ENCODE peak calls at places on chromosome 21, in five cellular contexts. One of them, this sample, is unnamed.

GRCh38 chr21:42513151-42513984 is at the start of gene SLC37A1:
- DNase-seq in kidney epithelial cell: no peak
- DNase-seq in progenitor cell of endocrine pancreas: peak
- DNase-seq in GM20000: peak
- DNase-seq in fibroblast of the aortic adventitia: no peak
- DNase-seq in this sample: peak

GRCh38 chr21:27077501-27077900 is 110.6 kb upstream of the ADAMTS5 start:
- DNase-seq in kidney epithelial cell: no peak
- DNase-seq in progenitor cell of endocrine pancreas: no peak
- DNase-seq in GM20000: no peak
- DNase-seq in fibroblast of the aortic adventitia: peak
- DNase-seq in this sample: no peak

GRCh38 chr21:29133241-29133640 is 2.8 kb downstream of the MAP3K7CL start:
- DNase-seq in kidney epithelial cell: no peak
- DNase-seq in progenitor cell of endocrine pancreas: no peak
- DNase-seq in GM20000: no peak
- DNase-seq in fibroblast of the aortic adventitia: no peak
- DNase-seq in this sample: no peak

GRCh38 chr21:26554365-26554764 is 18.7 kb downstream of the CYYR1 start:
- DNase-seq in kidney epithelial cell: no peak
- DNase-seq in progenitor cell of endocrine pancreas: no peak
- DNase-seq in GM20000: no peak
- DNase-seq in fibroblast of the aortic adventitia: no peak
- DNase-seq in this sample: peak

GRCh38 chr21:42190492-42190875 is 28.5 kb upstream of the ABCG1 start:
- DNase-seq in kidney epithelial cell: no peak
- DNase-seq in progenitor cell of endocrine pancreas: no peak
- DNase-seq in GM20000: no peak
- DNase-seq in fibroblast of the aortic adventitia: no peak
- DNase-seq in this sample: no peak

GRCh38 chr21:27060190-27060589 is 93.3 kb upstream of the ADAMTS5 start:
- DNase-seq in kidney epithelial cell: no peak
- DNase-seq in progenitor cell of endocrine pancreas: no peak
- DNase-seq in GM20000: no peak
- DNase-seq in fibroblast of the aortic adventitia: peak
- DNase-seq in this sample: no peak

GRCh38 chr21:29465528-29465927 is 166.8 kb downstream of the BACH1 start:
- DNase-seq in kidney epithelial cell: no peak
- DNase-seq in progenitor cell of endocrine pancreas: no peak
- DNase-seq in GM20000: no peak
- DNase-seq in fibroblast of the aortic adventitia: no peak
- DNase-seq in this sample: no peak

GRCh38 chr21:19922122-19922521 is 1076.1 kb upstream of the NCAM2 start:
- DNase-seq in kidney epithelial cell: no peak
- DNase-seq in progenitor cell of endocrine pancreas: no peak
- DNase-seq in GM20000: no peak
- DNase-seq in fibroblast of the aortic adventitia: no peak
- DNase-seq in this sample: no peak

GRCh38 chr21:18620421-18620820 is 216.8 kb upstream of the TMPRSS15 start:
- DNase-seq in kidney epithelial cell: no peak
- DNase-seq in progenitor cell of endocrine pancreas: no peak
- DNase-seq in GM20000: no peak
- DNase-seq in fibroblast of the aortic adventitia: no peak
- DNase-seq in this sample: no peak

GRCh38 chr21:27269646-27270045 is 302.8 kb upstream of the ADAMTS5 start:
- DNase-seq in kidney epithelial cell: peak
- DNase-seq in progenitor cell of endocrine pancreas: no peak
- DNase-seq in GM20000: no peak
- DNase-seq in fibroblast of the aortic adventitia: peak
- DNase-seq in this sample: no peak

GRCh38 chr21:33234618-33235520 is 5.1 kb downstream of the IFNAR2 start:
- DNase-seq in kidney epithelial cell: no peak
- DNase-seq in progenitor cell of endocrine pancreas: no peak
- DNase-seq in GM20000: no peak
- DNase-seq in fibroblast of the aortic adventitia: no peak
- DNase-seq in this sample: no peak

GRCh38 chr21:33801424-33802405 is 113.9 kb downstream of the ATP5PO start:
- DNase-seq in kidney epithelial cell: peak
- DNase-seq in progenitor cell of endocrine pancreas: no peak
- DNase-seq in GM20000: no peak
- DNase-seq in fibroblast of the aortic adventitia: peak
- DNase-seq in this sample: no peak

GRCh38 chr21:33047231-33047630 is 21.5 kb downstream of the OLIG2 start:
- DNase-seq in kidney epithelial cell: no peak
- DNase-seq in progenitor cell of endocrine pancreas: no peak
- DNase-seq in GM20000: no peak
- DNase-seq in fibroblast of the aortic adventitia: peak
- DNase-seq in this sample: no peak

GRCh38 chr21:15182731-15183130 is 117.9 kb upstream of the NRIP1 start:
- DNase-seq in kidney epithelial cell: no peak
- DNase-seq in progenitor cell of endocrine pancreas: no peak
- DNase-seq in GM20000: no peak
- DNase-seq in fibroblast of the aortic adventitia: no peak
- DNase-seq in this sample: no peak

GRCh38 chr21:41403966-41404365 is 22.1 kb upstream of the MX1 start:
- DNase-seq in kidney epithelial cell: no peak
- DNase-seq in progenitor cell of endocrine pancreas: no peak
- DNase-seq in GM20000: no peak
- DNase-seq in fibroblast of the aortic adventitia: no peak
- DNase-seq in this sample: no peak

GRCh38 chr21:44418876-44419230 is 36.5 kb upstream of the LRRC3 start:
- DNase-seq in kidney epithelial cell: no peak
- DNase-seq in progenitor cell of endocrine pancreas: no peak
- DNase-seq in GM20000: no peak
- DNase-seq in fibroblast of the aortic adventitia: no peak
- DNase-seq in this sample: no peak

GRCh38 chr21:43767980-43768867 is 7.9 kb downstream of the CSTB start:
- DNase-seq in kidney epithelial cell: peak
- DNase-seq in progenitor cell of endocrine pancreas: no peak
- DNase-seq in GM20000: no peak
- DNase-seq in fibroblast of the aortic adventitia: peak
- DNase-seq in this sample: no peak

GRCh38 chr21:33380483-33380998 is 22.7 kb upstream of the IFNGR2 start:
- DNase-seq in kidney epithelial cell: peak
- DNase-seq in progenitor cell of endocrine pancreas: no peak
- DNase-seq in GM20000: peak
- DNase-seq in fibroblast of the aortic adventitia: peak
- DNase-seq in this sample: no peak

GRCh38 chr21:35229290-35229689 is 180.2 kb upstream of the RUNX1 start:
- DNase-seq in kidney epithelial cell: no peak
- DNase-seq in progenitor cell of endocrine pancreas: no peak
- DNase-seq in GM20000: no peak
- DNase-seq in fibroblast of the aortic adventitia: no peak
- DNase-seq in this sample: no peak

GRCh38 chr21:33541756-33542639 is at the start of gene GART:
- DNase-seq in kidney epithelial cell: no peak
- DNase-seq in progenitor cell of endocrine pancreas: peak
- DNase-seq in GM20000: peak
- DNase-seq in fibroblast of the aortic adventitia: peak
- DNase-seq in this sample: peak

DNA sequence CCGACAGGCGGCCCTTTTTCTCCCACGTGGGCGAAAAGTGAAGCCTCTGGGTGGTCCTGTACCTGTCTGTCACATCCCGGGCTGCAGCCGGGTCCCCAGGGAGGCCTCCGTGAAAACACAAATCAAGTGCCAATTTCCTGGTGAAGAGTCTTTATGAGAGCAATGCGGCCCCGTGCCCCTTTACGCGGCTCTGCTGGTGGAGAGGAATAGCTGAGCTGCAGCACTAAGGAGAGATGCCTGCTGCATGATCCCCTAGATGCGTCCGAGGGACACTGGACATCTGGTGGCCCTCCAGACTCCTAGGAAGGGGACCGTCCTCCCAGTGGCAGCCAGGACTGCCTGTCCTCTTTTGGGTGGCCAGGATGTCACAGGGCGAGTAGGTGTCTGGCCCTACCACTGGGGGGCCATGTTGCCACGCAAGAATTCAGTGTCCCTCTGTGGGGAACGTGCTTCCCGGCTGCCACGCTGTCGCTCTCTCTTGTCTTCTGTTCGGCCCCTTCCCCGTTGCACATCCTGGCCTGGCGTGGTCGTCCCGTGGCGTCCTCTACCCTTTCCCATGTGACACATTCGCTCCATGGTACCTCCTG is 38.7 kb downstream of the COL18A1 start:
- DNase-seq in kidney epithelial cell: no peak
- DNase-seq in progenitor cell of endocrine pancreas: no peak
- DNase-seq in GM20000: no peak
- DNase-seq in fibroblast of the aortic adventitia: no peak
- DNase-seq in this sample: peak
- TF ChIP-seq CTCF in kidney epithelial cell: no peak
- TF ChIP-seq CTCF in progenitor cell of endocrine pancreas: no peak
- TF ChIP-seq CTCF in GM20000: no peak
- TF ChIP-seq CTCF in fibroblast of the aortic adventitia: peak
- TF ChIP-seq CTCF in this sample: no peak

GRCh38 chr21:30714436-30714835 is 4.1 kb downstream of the KRTAP21-3 start:
- DNase-seq in kidney epithelial cell: no peak
- DNase-seq in progenitor cell of endocrine pancreas: no peak
- DNase-seq in GM20000: no peak
- DNase-seq in fibroblast of the aortic adventitia: no peak
- DNase-seq in this sample: no peak
- TF ChIP-seq CTCF in kidney epithelial cell: no peak
- TF ChIP-seq CTCF in progenitor cell of endocrine pancreas: no peak
- TF ChIP-seq CTCF in GM20000: no peak
- TF ChIP-seq CTCF in fibroblast of the aortic adventitia: no peak
- TF ChIP-seq CTCF in this sample: no peak

GRCh38 chr21:23578027-23578426 is 2029.3 kb downstream of the MRPL39 start:
- DNase-seq in kidney epithelial cell: no peak
- DNase-seq in progenitor cell of endocrine pancreas: no peak
- DNase-seq in GM20000: no peak
- DNase-seq in fibroblast of the aortic adventitia: no peak
- DNase-seq in this sample: no peak
- TF ChIP-seq CTCF in kidney epithelial cell: no peak
- TF ChIP-seq CTCF in progenitor cell of endocrine pancreas: no peak
- TF ChIP-seq CTCF in GM20000: no peak
- TF ChIP-seq CTCF in fibroblast of the aortic adventitia: no peak
- TF ChIP-seq CTCF in this sample: peak

DNA sequence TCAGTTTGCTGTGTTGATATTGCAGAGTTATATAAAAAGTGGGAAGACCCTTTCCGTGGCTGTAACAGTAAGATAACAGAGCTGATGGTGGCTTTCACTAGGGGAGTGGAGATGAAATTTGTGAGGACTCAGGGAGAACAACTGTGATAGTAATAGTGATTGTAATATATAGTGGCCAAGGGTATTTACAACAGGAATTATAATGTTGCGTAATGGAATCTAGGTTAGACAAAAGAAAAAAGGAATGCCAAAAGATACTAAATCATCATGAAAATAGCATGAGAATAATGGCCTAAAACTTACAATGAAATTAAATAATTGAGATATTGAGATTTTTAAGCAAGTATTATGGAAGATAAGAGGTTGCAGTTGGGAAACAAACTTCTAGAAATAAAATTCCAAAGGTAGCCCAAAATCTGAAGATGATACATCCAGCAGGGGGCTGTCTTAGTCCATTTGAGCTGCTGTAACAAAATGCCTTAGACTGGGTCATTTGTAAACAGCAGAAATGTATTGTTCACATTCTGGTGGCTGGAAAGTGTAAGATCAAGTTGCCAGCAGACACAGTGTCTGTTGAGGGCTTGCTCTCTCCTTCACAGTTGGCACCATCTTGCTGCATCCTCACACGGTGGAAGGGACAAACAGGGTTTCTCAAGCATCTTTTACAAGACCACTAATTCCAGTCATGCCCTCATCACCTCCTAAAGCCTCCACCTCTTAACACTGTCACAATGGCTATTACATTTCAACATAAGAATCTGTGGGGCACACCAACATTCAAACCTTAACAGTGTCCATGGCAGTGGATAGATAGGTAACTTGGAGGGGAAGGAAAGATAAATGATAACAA is 711.2 kb downstream of the MRPL39 start:
- DNase-seq in kidney epithelial cell: no peak
- DNase-seq in progenitor cell of endocrine pancreas: no peak
- DNase-seq in GM20000: no peak
- DNase-seq in fibroblast of the aortic adventitia: peak
- DNase-seq in this sample: no peak
- TF ChIP-seq CTCF in kidney epithelial cell: peak
- TF ChIP-seq CTCF in progenitor cell of endocrine pancreas: peak
- TF ChIP-seq CTCF in GM20000: peak
- TF ChIP-seq CTCF in fibroblast of the aortic adventitia: no peak
- TF ChIP-seq CTCF in this sample: peak

GRCh38 chr21:39118604-39119215 is 64.5 kb downstream of the PSMG1 start:
- DNase-seq in kidney epithelial cell: no peak
- DNase-seq in progenitor cell of endocrine pancreas: no peak
- DNase-seq in GM20000: no peak
- DNase-seq in fibroblast of the aortic adventitia: no peak
- DNase-seq in this sample: no peak

GRCh38 chr21:39121600-39122355 is 61.5 kb downstream of the PSMG1 start:
- DNase-seq in kidney epithelial cell: no peak
- DNase-seq in progenitor cell of endocrine pancreas: no peak
- DNase-seq in GM20000: no peak
- DNase-seq in fibroblast of the aortic adventitia: no peak
- DNase-seq in this sample: no peak

GRCh38 chr21:39119696-39120290 is 63.5 kb downstream of the PSMG1 start:
- DNase-seq in kidney epithelial cell: no peak
- DNase-seq in progenitor cell of endocrine pancreas: no peak
- DNase-seq in GM20000: no peak
- DNase-seq in fibroblast of the aortic adventitia: no peak
- DNase-seq in this sample: no peak

GRCh38 chr21:39123375-39123774 is 59.9 kb downstream of the PSMG1 start:
- DNase-seq in kidney epithelial cell: no peak
- DNase-seq in progenitor cell of endocrine pancreas: no peak
- DNase-seq in GM20000: no peak
- DNase-seq in fibroblast of the aortic adventitia: no peak
- DNase-seq in this sample: no peak

GRCh38 chr21:39120876-39121599 is 62.2 kb downstream of the PSMG1 start:
- DNase-seq in kidney epithelial cell: no peak
- DNase-seq in progenitor cell of endocrine pancreas: no peak
- DNase-seq in GM20000: no peak
- DNase-seq in fibroblast of the aortic adventitia: no peak
- DNase-seq in this sample: no peak
- TF ChIP-seq CTCF in kidney epithelial cell: no peak
- TF ChIP-seq CTCF in progenitor cell of endocrine pancreas: peak
- TF ChIP-seq CTCF in GM20000: no peak
- TF ChIP-seq CTCF in fibroblast of the aortic adventitia: no peak
- TF ChIP-seq CTCF in this sample: no peak

DNA sequence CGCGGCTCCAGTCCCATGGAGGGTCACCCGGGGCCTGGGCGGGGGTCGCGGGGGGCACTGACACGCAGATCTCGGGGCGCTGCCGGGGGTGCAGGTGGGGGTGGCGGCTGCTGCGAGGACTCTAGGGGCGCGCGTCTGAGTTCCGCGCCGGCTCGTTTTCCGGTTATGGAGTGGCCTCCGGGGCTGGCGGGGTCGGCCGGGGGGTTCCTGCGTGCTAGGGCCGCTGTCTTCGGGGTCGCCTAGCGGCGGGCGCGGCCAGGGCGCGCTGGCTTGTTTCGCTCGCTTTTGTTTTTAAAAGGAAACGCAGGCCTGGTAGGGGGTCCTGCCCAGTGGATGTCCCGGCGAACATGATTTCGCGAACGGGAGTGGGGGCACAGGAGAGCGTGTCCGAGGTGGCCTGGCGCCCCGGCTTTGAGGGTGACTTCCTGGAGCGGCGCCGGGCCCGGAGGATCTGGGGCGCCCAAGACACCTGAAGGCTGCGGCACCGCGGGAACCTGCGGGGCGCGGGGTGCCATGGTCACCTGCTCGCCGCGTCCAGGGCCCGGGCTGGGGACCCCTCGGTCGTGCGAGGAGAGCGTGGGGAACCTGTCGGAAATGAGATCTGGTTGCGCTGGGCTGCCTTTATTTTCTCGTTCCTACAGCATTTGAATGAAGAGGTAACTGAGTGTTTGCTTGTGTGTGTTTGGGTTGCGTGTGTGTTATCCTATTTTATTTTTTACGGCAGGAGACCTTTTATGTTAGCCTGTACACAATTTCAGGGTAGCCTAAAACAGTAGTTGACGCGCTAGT is 618 bp downstream of the ETS2 start:
- DNase-seq in kidney epithelial cell: no peak
- DNase-seq in progenitor cell of endocrine pancreas: peak
- DNase-seq in GM20000: peak
- DNase-seq in fibroblast of the aortic adventitia: no peak
- DNase-seq in this sample: peak
- TF ChIP-seq CTCF in kidney epithelial cell: no peak
- TF ChIP-seq CTCF in progenitor cell of endocrine pancreas: peak
- TF ChIP-seq CTCF in GM20000: no peak
- TF ChIP-seq CTCF in fibroblast of the aortic adventitia: peak
- TF ChIP-seq CTCF in this sample: peak